ENCODE peak calls at places on chromosomes 5 and 9, in nine cellular contexts. One of them, this sample, is unnamed.
A peak's percentile ranks its signal among the peaks of the same experiment; 100 is the strongest.

GRCh38 chr5:12023614-12024241 is 119.5 kb upstream of the CTNND2 start:
- DNase-seq in esophagus squamous epithelium: no peak
- DNase-seq in right atrium auricular region: no peak
- DNase-seq in activated CD8-positive, alpha-beta T cell treated with anti-CD3 and anti-CD28 coated beads for 36 hours: peak; percentile 3
- DNase-seq in GM20000: peak; percentile 9
- DNase-seq in epithelial cell of esophagus: peak; percentile 61
- DNase-seq in PC-3: peak; percentile 93
- DNase-seq in endothelial cell: peak; percentile 40
- DNase-seq in brain microvascular endothelial cell: peak; percentile 18
- DNase-seq in this sample: peak; percentile 38

GRCh38 chr9:93112116-93112863 is 16.3 kb downstream of the CARD19 start:
- DNase-seq in esophagus squamous epithelium: no peak
- DNase-seq in brain microvascular endothelial cell: no peak
- DNase-seq in endothelial cell: no peak
- DNase-seq in right atrium auricular region: no peak
- DNase-seq in epithelial cell of esophagus: no peak
- DNase-seq in activated CD8-positive, alpha-beta T cell treated with anti-CD3 and anti-CD28 coated beads for 36 hours: peak; percentile 1
- DNase-seq in PC-3: no peak
- DNase-seq in GM20000: no peak
- DNase-seq in this sample: no peak

GRCh38 chr9:77764894-77765780 is 117.0 kb upstream of the GNA14 start:
- DNase-seq in endothelial cell: no peak
- DNase-seq in esophagus squamous epithelium: no peak
- DNase-seq in GM20000: no peak
- DNase-seq in right atrium auricular region: no peak
- DNase-seq in PC-3: peak; percentile 70
- DNase-seq in epithelial cell of esophagus: peak; percentile 59
- DNase-seq in brain microvascular endothelial cell: peak; percentile 42
- DNase-seq in activated CD8-positive, alpha-beta T cell treated with anti-CD3 and anti-CD28 coated beads for 36 hours: no peak
- DNase-seq in this sample: peak; percentile 84

GRCh38 chr5:80146036-80146435 is 109.8 kb downstream of the SERINC5 start:
- DNase-seq in brain microvascular endothelial cell: no peak
- DNase-seq in PC-3: no peak
- DNase-seq in right atrium auricular region: peak; percentile 50
- DNase-seq in activated CD8-positive, alpha-beta T cell treated with anti-CD3 and anti-CD28 coated beads for 36 hours: no peak
- DNase-seq in GM20000: no peak
- DNase-seq in epithelial cell of esophagus: no peak
- DNase-seq in endothelial cell: no peak
- DNase-seq in esophagus squamous epithelium: no peak
- DNase-seq in this sample: no peak

GRCh38 chr9:124831642-124832364 is 21.5 kb upstream of the WDR38 start:
- DNase-seq in brain microvascular endothelial cell: no peak
- DNase-seq in esophagus squamous epithelium: no peak
- DNase-seq in endothelial cell: no peak
- DNase-seq in activated CD8-positive, alpha-beta T cell treated with anti-CD3 and anti-CD28 coated beads for 36 hours: no peak
- DNase-seq in right atrium auricular region: peak; percentile 81
- DNase-seq in PC-3: no peak
- DNase-seq in epithelial cell of esophagus: no peak
- DNase-seq in GM20000: no peak
- DNase-seq in this sample: no peak

GRCh38 chr5:111495159-111495558 is 17.2 kb downstream of the STARD4 start:
- DNase-seq in brain microvascular endothelial cell: no peak
- DNase-seq in PC-3: no peak
- DNase-seq in right atrium auricular region: no peak
- DNase-seq in activated CD8-positive, alpha-beta T cell treated with anti-CD3 and anti-CD28 coated beads for 36 hours: no peak
- DNase-seq in esophagus squamous epithelium: no peak
- DNase-seq in endothelial cell: no peak
- DNase-seq in GM20000: no peak
- DNase-seq in epithelial cell of esophagus: no peak
- DNase-seq in this sample: no peak

GRCh38 chr5:58072202-58072791 is 387.6 kb downstream of the PLK2 start:
- DNase-seq in epithelial cell of esophagus: no peak
- DNase-seq in right atrium auricular region: no peak
- DNase-seq in PC-3: no peak
- DNase-seq in endothelial cell: no peak
- DNase-seq in esophagus squamous epithelium: no peak
- DNase-seq in brain microvascular endothelial cell: no peak
- DNase-seq in GM20000: no peak
- DNase-seq in activated CD8-positive, alpha-beta T cell treated with anti-CD3 and anti-CD28 coated beads for 36 hours: no peak
- DNase-seq in this sample: peak; percentile 22

GRCh38 chr5:35246928-35247644 is 16.8 kb upstream of the PRLR start:
- DNase-seq in endothelial cell: no peak
- DNase-seq in right atrium auricular region: no peak
- DNase-seq in brain microvascular endothelial cell: no peak
- DNase-seq in PC-3: peak; percentile 7
- DNase-seq in activated CD8-positive, alpha-beta T cell treated with anti-CD3 and anti-CD28 coated beads for 36 hours: no peak
- DNase-seq in esophagus squamous epithelium: no peak
- DNase-seq in GM20000: no peak
- DNase-seq in epithelial cell of esophagus: no peak
- DNase-seq in this sample: peak; percentile 38

GRCh38 chr5:10595678-10596309 is 31.9 kb downstream of the ANKRD33B start:
- DNase-seq in epithelial cell of esophagus: peak; percentile 96
- DNase-seq in brain microvascular endothelial cell: peak; percentile 77
- DNase-seq in esophagus squamous epithelium: no peak
- DNase-seq in PC-3: peak; percentile 99
- DNase-seq in activated CD8-positive, alpha-beta T cell treated with anti-CD3 and anti-CD28 coated beads for 36 hours: peak; percentile 56
- DNase-seq in GM20000: no peak
- DNase-seq in right atrium auricular region: peak; percentile 72
- DNase-seq in endothelial cell: no peak
- DNase-seq in this sample: peak; percentile 89

GRCh38 chr5:10596310-10596703 is 32.4 kb downstream of the ANKRD33B start:
- DNase-seq in activated CD8-positive, alpha-beta T cell treated with anti-CD3 and anti-CD28 coated beads for 36 hours: no peak
- DNase-seq in endothelial cell: no peak
- DNase-seq in esophagus squamous epithelium: no peak
- DNase-seq in PC-3: no peak
- DNase-seq in GM20000: no peak
- DNase-seq in brain microvascular endothelial cell: no peak
- DNase-seq in right atrium auricular region: peak; percentile 32
- DNase-seq in epithelial cell of esophagus: no peak
- DNase-seq in this sample: no peak

GRCh38 chr5:10595305-10595677 is 31.4 kb downstream of the ANKRD33B start:
- DNase-seq in brain microvascular endothelial cell: no peak
- DNase-seq in GM20000: no peak
- DNase-seq in endothelial cell: no peak
- DNase-seq in PC-3: peak; percentile 33
- DNase-seq in right atrium auricular region: peak; percentile 57
- DNase-seq in activated CD8-positive, alpha-beta T cell treated with anti-CD3 and anti-CD28 coated beads for 36 hours: no peak
- DNase-seq in esophagus squamous epithelium: no peak
- DNase-seq in epithelial cell of esophagus: peak; percentile 39
- DNase-seq in this sample: no peak

GRCh38 chr5:10593531-10594181 is 29.8 kb downstream of the ANKRD33B start:
- DNase-seq in esophagus squamous epithelium: no peak
- DNase-seq in endothelial cell: no peak
- DNase-seq in activated CD8-positive, alpha-beta T cell treated with anti-CD3 and anti-CD28 coated beads for 36 hours: no peak
- DNase-seq in brain microvascular endothelial cell: no peak
- DNase-seq in GM20000: no peak
- DNase-seq in epithelial cell of esophagus: no peak
- DNase-seq in PC-3: no peak
- DNase-seq in right atrium auricular region: peak; percentile 44
- DNase-seq in this sample: no peak

DNA sequence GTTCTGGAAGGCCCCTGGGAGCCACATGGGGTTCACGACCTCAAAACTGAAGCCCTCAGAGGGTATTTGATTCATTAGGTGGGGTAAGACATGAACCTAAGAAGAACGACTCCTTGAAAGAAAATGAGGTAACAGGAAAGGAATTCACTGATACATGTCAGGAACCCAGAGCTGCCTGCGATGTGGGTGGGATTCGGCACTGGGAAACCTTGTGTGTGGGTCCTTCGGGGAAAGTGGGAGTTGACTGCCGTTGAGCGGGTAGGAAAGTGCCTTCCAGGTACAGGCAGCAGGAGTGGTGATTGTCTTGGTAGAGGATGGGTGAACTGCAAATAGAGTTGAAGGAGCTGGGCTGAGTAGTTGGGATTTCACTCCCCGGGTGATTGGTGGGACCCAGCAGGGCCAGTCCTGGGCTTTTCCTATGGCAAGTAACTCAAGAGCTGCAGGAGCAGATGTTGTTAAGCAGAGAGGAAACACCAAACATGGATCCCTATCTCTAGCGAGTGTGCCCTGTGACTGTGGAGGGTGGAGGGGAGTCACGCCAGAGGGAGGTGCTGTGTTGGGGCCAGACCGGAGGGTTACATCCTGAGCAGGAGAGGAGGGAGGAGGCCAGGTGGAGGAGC is 30.8 kb downstream of the ANKRD33B start:
- DNase-seq in endothelial cell: no peak
- DNase-seq in esophagus squamous epithelium: no peak
- DNase-seq in PC-3: no peak
- DNase-seq in brain microvascular endothelial cell: peak; percentile 30
- DNase-seq in activated CD8-positive, alpha-beta T cell treated with anti-CD3 and anti-CD28 coated beads for 36 hours: no peak
- DNase-seq in epithelial cell of esophagus: peak; percentile 19
- DNase-seq in right atrium auricular region: peak; percentile 43
- DNase-seq in GM20000: no peak
- DNase-seq in this sample: no peak
- TF ChIP-seq CTCF in endothelial cell: no peak
- TF ChIP-seq CTCF in esophagus squamous epithelium: no peak
- TF ChIP-seq CTCF in PC-3: peak; percentile 12
- TF ChIP-seq CTCF in brain microvascular endothelial cell: no peak
- TF ChIP-seq CTCF in activated CD8-positive, alpha-beta T cell treated with anti-CD3 and anti-CD28 coated beads for 36 hours: no peak
- TF ChIP-seq CTCF in epithelial cell of esophagus: no peak
- TF ChIP-seq CTCF in right atrium auricular region: no peak
- TF ChIP-seq CTCF in GM20000: no peak
- TF ChIP-seq CTCF in this sample: no peak

DNA sequence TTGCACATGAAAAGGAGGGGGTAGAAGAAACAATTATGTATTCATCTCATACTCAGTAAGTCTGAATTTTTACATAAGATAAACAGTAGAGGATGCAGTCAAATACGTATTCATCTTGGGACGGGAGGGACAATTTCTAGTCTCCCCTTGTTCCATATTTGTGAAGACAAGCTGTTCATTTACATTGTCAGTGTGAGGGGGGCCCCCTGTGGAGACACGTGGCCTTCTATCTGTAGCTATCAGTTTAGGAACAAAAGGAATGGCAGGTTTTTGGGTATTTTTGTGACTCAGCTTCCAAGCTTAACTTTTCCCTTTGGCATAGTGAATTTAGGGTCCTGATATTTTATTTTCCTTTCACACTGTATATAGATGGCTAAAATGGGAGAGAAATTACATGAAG is 49.1 kb upstream of the PPP1R2B start:
- DNase-seq in endothelial cell: no peak
- DNase-seq in PC-3: no peak
- DNase-seq in brain microvascular endothelial cell: no peak
- DNase-seq in right atrium auricular region: no peak
- DNase-seq in epithelial cell of esophagus: no peak
- DNase-seq in esophagus squamous epithelium: no peak
- DNase-seq in activated CD8-positive, alpha-beta T cell treated with anti-CD3 and anti-CD28 coated beads for 36 hours: peak; percentile 9
- DNase-seq in GM20000: no peak
- DNase-seq in this sample: no peak
- TF ChIP-seq CTCF in endothelial cell: no peak
- TF ChIP-seq CTCF in PC-3: no peak
- TF ChIP-seq CTCF in brain microvascular endothelial cell: no peak
- TF ChIP-seq CTCF in right atrium auricular region: no peak
- TF ChIP-seq CTCF in epithelial cell of esophagus: no peak
- TF ChIP-seq CTCF in esophagus squamous epithelium: no peak
- TF ChIP-seq CTCF in activated CD8-positive, alpha-beta T cell treated with anti-CD3 and anti-CD28 coated beads for 36 hours: no peak
- TF ChIP-seq CTCF in GM20000: no peak
- TF ChIP-seq CTCF in this sample: no peak

GRCh38 chr5:172542651-172543131 is 88.4 kb upstream of the SH3PXD2B start:
- DNase-seq in right atrium auricular region: peak; percentile 50
- DNase-seq in esophagus squamous epithelium: no peak
- DNase-seq in PC-3: no peak
- DNase-seq in epithelial cell of esophagus: no peak
- DNase-seq in GM20000: no peak
- DNase-seq in activated CD8-positive, alpha-beta T cell treated with anti-CD3 and anti-CD28 coated beads for 36 hours: no peak
- DNase-seq in endothelial cell: no peak
- DNase-seq in brain microvascular endothelial cell: no peak
- DNase-seq in this sample: no peak

GRCh38 chr5:172543484-172544298 is 89.4 kb upstream of the SH3PXD2B start:
- DNase-seq in epithelial cell of esophagus: no peak
- DNase-seq in right atrium auricular region: peak; percentile 34
- DNase-seq in esophagus squamous epithelium: no peak
- DNase-seq in GM20000: no peak
- DNase-seq in endothelial cell: no peak
- DNase-seq in brain microvascular endothelial cell: no peak
- DNase-seq in activated CD8-positive, alpha-beta T cell treated with anti-CD3 and anti-CD28 coated beads for 36 hours: no peak
- DNase-seq in PC-3: no peak
- DNase-seq in this sample: no peak

GRCh38 chr5:172546196-172546595 is 91.9 kb upstream of the SH3PXD2B start:
- DNase-seq in endothelial cell: no peak
- DNase-seq in esophagus squamous epithelium: no peak
- DNase-seq in brain microvascular endothelial cell: no peak
- DNase-seq in GM20000: no peak
- DNase-seq in epithelial cell of esophagus: no peak
- DNase-seq in right atrium auricular region: no peak
- DNase-seq in PC-3: no peak
- DNase-seq in activated CD8-positive, alpha-beta T cell treated with anti-CD3 and anti-CD28 coated beads for 36 hours: no peak
- DNase-seq in this sample: no peak

GRCh38 chr5:172544371-172545120 is 90.2 kb upstream of the SH3PXD2B start:
- DNase-seq in epithelial cell of esophagus: no peak
- DNase-seq in PC-3: no peak
- DNase-seq in activated CD8-positive, alpha-beta T cell treated with anti-CD3 and anti-CD28 coated beads for 36 hours: no peak
- DNase-seq in esophagus squamous epithelium: no peak
- DNase-seq in right atrium auricular region: no peak
- DNase-seq in endothelial cell: no peak
- DNase-seq in GM20000: no peak
- DNase-seq in brain microvascular endothelial cell: no peak
- DNase-seq in this sample: no peak

DNA sequence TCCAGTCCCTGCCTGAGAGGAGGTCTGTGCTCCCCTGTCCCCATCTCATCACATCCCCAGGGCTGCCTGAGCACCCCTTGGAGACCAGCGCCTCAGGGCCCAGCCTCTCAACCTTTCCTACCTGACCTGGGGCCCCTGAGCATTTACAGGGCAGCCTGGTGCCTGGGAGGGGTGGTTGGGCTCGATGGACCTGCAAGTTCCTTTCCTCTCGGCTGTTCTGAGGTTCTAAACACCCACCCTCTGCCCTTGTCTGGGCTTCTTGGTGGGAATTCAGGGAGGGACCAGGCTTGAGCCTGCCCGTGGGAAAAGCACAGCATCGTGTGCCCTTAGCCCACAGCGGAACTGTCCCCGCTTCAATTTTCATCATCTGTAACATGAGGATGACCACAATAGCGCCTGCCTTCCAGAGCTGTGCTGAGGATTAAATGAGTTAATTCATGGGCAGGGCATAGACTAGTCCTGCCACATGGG is 91.0 kb upstream of the SH3PXD2B start:
- DNase-seq in epithelial cell of esophagus: no peak
- DNase-seq in endothelial cell: no peak
- DNase-seq in PC-3: no peak
- DNase-seq in right atrium auricular region: no peak
- DNase-seq in esophagus squamous epithelium: no peak
- DNase-seq in GM20000: no peak
- DNase-seq in brain microvascular endothelial cell: no peak
- DNase-seq in activated CD8-positive, alpha-beta T cell treated with anti-CD3 and anti-CD28 coated beads for 36 hours: no peak
- DNase-seq in this sample: no peak
- TF ChIP-seq CTCF in epithelial cell of esophagus: no peak
- TF ChIP-seq CTCF in endothelial cell: no peak
- TF ChIP-seq CTCF in PC-3: no peak
- TF ChIP-seq CTCF in right atrium auricular region: no peak
- TF ChIP-seq CTCF in esophagus squamous epithelium: no peak
- TF ChIP-seq CTCF in GM20000: no peak
- TF ChIP-seq CTCF in brain microvascular endothelial cell: no peak
- TF ChIP-seq CTCF in activated CD8-positive, alpha-beta T cell treated with anti-CD3 and anti-CD28 coated beads for 36 hours: no peak
- TF ChIP-seq CTCF in this sample: no peak

DNA sequence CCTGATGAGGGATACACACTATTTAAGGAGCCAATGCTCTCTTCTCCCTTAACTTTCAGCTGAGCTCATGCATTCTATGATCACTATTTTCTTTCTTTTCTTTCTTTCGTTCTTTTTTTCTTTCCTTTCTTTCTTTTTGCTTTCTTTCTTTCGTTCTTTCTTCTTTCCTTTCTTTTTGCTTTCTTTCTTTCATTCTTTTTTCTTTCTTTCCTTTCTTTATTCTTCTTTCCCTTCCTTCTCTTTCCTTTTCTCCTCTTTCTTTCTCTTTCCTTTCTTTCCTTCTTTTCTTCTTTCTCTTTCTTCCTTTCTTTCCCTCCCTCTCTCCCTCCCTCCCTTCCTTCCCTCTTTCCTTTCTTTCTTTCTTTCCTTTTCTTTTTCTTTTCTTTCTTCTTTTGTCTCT is 761.2 kb downstream of the SEMA5A start:
- DNase-seq in PC-3: no peak
- DNase-seq in esophagus squamous epithelium: no peak
- DNase-seq in brain microvascular endothelial cell: no peak
- DNase-seq in GM20000: no peak
- DNase-seq in endothelial cell: no peak
- DNase-seq in right atrium auricular region: no peak
- DNase-seq in activated CD8-positive, alpha-beta T cell treated with anti-CD3 and anti-CD28 coated beads for 36 hours: no peak
- DNase-seq in epithelial cell of esophagus: no peak
- DNase-seq in this sample: no peak
- TF ChIP-seq CTCF in PC-3: no peak
- TF ChIP-seq CTCF in esophagus squamous epithelium: no peak
- TF ChIP-seq CTCF in brain microvascular endothelial cell: no peak
- TF ChIP-seq CTCF in GM20000: no peak
- TF ChIP-seq CTCF in endothelial cell: no peak
- TF ChIP-seq CTCF in right atrium auricular region: no peak
- TF ChIP-seq CTCF in activated CD8-positive, alpha-beta T cell treated with anti-CD3 and anti-CD28 coated beads for 36 hours: no peak
- TF ChIP-seq CTCF in epithelial cell of esophagus: no peak
- TF ChIP-seq CTCF in this sample: no peak